ENCODE peak calls at places on chromosomes 2 and 18, in six cellular contexts. One of them, this sample, is unnamed.

GRCh38 chr2:64862623-64863022 is 126.6 kb upstream of the SLC1A4 start:
- DNase-seq in amniotic stem cell: no peak
- DNase-seq in Kasumi-1: peak; percentile 17
- DNase-seq in CD4-positive, alpha-beta memory T cell: no peak
- DNase-seq in ureter: no peak
- DNase-seq in GM06990: no peak
- DNase-seq in this sample: no peak

GRCh38 chr2:208265371-208265806 is 666 bp upstream of the PIKFYVE start:
- DNase-seq in amniotic stem cell: no peak
- DNase-seq in Kasumi-1: peak; percentile 32
- DNase-seq in CD4-positive, alpha-beta memory T cell: peak; percentile 62
- DNase-seq in ureter: no peak
- DNase-seq in GM06990: no peak
- DNase-seq in this sample: peak; percentile 81

GRCh38 chr18:31042391-31043181 is at the start of gene DSC3:
- DNase-seq in amniotic stem cell: no peak
- DNase-seq in Kasumi-1: no peak
- DNase-seq in CD4-positive, alpha-beta memory T cell: no peak
- DNase-seq in ureter: peak; percentile 49
- DNase-seq in GM06990: peak; percentile 59
- DNase-seq in this sample: no peak

GRCh38 chr2:64696631-64697030 is 42.9 kb upstream of the SERTAD2 start:
- DNase-seq in amniotic stem cell: no peak
- DNase-seq in Kasumi-1: no peak
- DNase-seq in CD4-positive, alpha-beta memory T cell: no peak
- DNase-seq in ureter: no peak
- DNase-seq in GM06990: no peak
- DNase-seq in this sample: no peak

GRCh38 chr18:32252461-32252860 is 62.6 kb downstream of the MEP1B start:
- DNase-seq in amniotic stem cell: no peak
- DNase-seq in Kasumi-1: no peak
- DNase-seq in CD4-positive, alpha-beta memory T cell: no peak
- DNase-seq in ureter: no peak
- DNase-seq in GM06990: no peak
- DNase-seq in this sample: no peak

GRCh38 chr2:121044412-121044811 is 240.6 kb downstream of the TFCP2L1 start:
- DNase-seq in amniotic stem cell: no peak
- DNase-seq in Kasumi-1: no peak
- DNase-seq in CD4-positive, alpha-beta memory T cell: no peak
- DNase-seq in ureter: no peak
- DNase-seq in GM06990: no peak
- DNase-seq in this sample: no peak

GRCh38 chr2:102241616-102242260 is 54.9 kb downstream of the IL1RL2 start:
- DNase-seq in amniotic stem cell: no peak
- DNase-seq in Kasumi-1: no peak
- DNase-seq in CD4-positive, alpha-beta memory T cell: no peak
- DNase-seq in ureter: no peak
- DNase-seq in GM06990: no peak
- DNase-seq in this sample: no peak

GRCh38 chr2:188303363-188304031 is 11.8 kb downstream of the GULP1 start:
- DNase-seq in amniotic stem cell: no peak
- DNase-seq in Kasumi-1: no peak
- DNase-seq in CD4-positive, alpha-beta memory T cell: no peak
- DNase-seq in ureter: no peak
- DNase-seq in GM06990: no peak
- DNase-seq in this sample: no peak

GRCh38 chr2:212177724-212178123 is 360.9 kb downstream of the ERBB4 start:
- DNase-seq in amniotic stem cell: no peak
- DNase-seq in Kasumi-1: peak; percentile 2
- DNase-seq in CD4-positive, alpha-beta memory T cell: no peak
- DNase-seq in ureter: no peak
- DNase-seq in GM06990: no peak
- DNase-seq in this sample: no peak

GRCh38 chr2:123993728-123994323 is 31.3 kb upstream of the CNTNAP5 start:
- DNase-seq in amniotic stem cell: no peak
- DNase-seq in Kasumi-1: peak; percentile 38
- DNase-seq in CD4-positive, alpha-beta memory T cell: no peak
- DNase-seq in ureter: peak; percentile 44
- DNase-seq in GM06990: no peak
- DNase-seq in this sample: peak; percentile 3

GRCh38 chr18:55152801-55153200 is 193.5 kb upstream of the CCDC68 start:
- DNase-seq in amniotic stem cell: peak; percentile 11
- DNase-seq in Kasumi-1: no peak
- DNase-seq in CD4-positive, alpha-beta memory T cell: no peak
- DNase-seq in ureter: no peak
- DNase-seq in GM06990: no peak
- DNase-seq in this sample: no peak